ENCODE peak calls at places on chromosomes 11 and 22, in five cellular contexts. One of them, this sample, is unnamed.

GRCh38 chr11:120208012-120208441 is 2.8 kb upstream of the OAF start:
- DNase-seq in esophagus muscularis mucosa: no peak
- DNase-seq in IMR-90: no peak
- DNase-seq in sigmoid colon: no peak
- DNase-seq in A549: no peak
- DNase-seq in this sample: no peak

GRCh38 chr22:42475122-42475521 is 42.9 kb upstream of the NFAM1 start:
- DNase-seq in esophagus muscularis mucosa: no peak
- DNase-seq in IMR-90: no peak
- DNase-seq in sigmoid colon: peak; percentile 28
- DNase-seq in A549: no peak
- DNase-seq in this sample: no peak

GRCh38 chr11:94755494-94755893 is 12.7 kb upstream of the AMOTL1 start:
- DNase-seq in esophagus muscularis mucosa: no peak
- DNase-seq in IMR-90: no peak
- DNase-seq in sigmoid colon: no peak
- DNase-seq in A549: no peak
- DNase-seq in this sample: no peak

GRCh38 chr11:11450744-11451362 is 97.8 kb upstream of the CSNK2A3 start:
- DNase-seq in esophagus muscularis mucosa: no peak
- DNase-seq in IMR-90: peak; percentile 87
- DNase-seq in sigmoid colon: no peak
- DNase-seq in A549: peak; percentile 19
- DNase-seq in this sample: no peak

GRCh38 chr11:2912498-2912897 is 16.7 kb downstream of the PHLDA2 start:
- DNase-seq in esophagus muscularis mucosa: no peak
- DNase-seq in IMR-90: peak; percentile 85
- DNase-seq in sigmoid colon: no peak
- DNase-seq in A549: peak; percentile 76
- DNase-seq in this sample: no peak

GRCh38 chr11:87116185-87116584 is 78.5 kb downstream of the TMEM135 start:
- DNase-seq in esophagus muscularis mucosa: no peak
- DNase-seq in IMR-90: no peak
- DNase-seq in sigmoid colon: no peak
- DNase-seq in A549: no peak
- DNase-seq in this sample: no peak

GRCh38 chr11:95337175-95337957 is 106.4 kb upstream of the SESN3 start:
- DNase-seq in esophagus muscularis mucosa: peak; percentile 92
- DNase-seq in IMR-90: peak; percentile 33
- DNase-seq in sigmoid colon: peak; percentile 79
- DNase-seq in A549: no peak
- DNase-seq in this sample: no peak

GRCh38 chr11:64267207-64267945 is 16.0 kb downstream of the PLCB3 start:
- DNase-seq in esophagus muscularis mucosa: no peak
- DNase-seq in IMR-90: no peak
- DNase-seq in sigmoid colon: no peak
- DNase-seq in A549: no peak
- DNase-seq in this sample: no peak

GRCh38 chr11:11332141-11332710 is 20.8 kb downstream of the CSNK2A3 start:
- DNase-seq in esophagus muscularis mucosa: no peak
- DNase-seq in IMR-90: no peak
- DNase-seq in sigmoid colon: no peak
- DNase-seq in A549: no peak
- DNase-seq in this sample: no peak

DNA sequence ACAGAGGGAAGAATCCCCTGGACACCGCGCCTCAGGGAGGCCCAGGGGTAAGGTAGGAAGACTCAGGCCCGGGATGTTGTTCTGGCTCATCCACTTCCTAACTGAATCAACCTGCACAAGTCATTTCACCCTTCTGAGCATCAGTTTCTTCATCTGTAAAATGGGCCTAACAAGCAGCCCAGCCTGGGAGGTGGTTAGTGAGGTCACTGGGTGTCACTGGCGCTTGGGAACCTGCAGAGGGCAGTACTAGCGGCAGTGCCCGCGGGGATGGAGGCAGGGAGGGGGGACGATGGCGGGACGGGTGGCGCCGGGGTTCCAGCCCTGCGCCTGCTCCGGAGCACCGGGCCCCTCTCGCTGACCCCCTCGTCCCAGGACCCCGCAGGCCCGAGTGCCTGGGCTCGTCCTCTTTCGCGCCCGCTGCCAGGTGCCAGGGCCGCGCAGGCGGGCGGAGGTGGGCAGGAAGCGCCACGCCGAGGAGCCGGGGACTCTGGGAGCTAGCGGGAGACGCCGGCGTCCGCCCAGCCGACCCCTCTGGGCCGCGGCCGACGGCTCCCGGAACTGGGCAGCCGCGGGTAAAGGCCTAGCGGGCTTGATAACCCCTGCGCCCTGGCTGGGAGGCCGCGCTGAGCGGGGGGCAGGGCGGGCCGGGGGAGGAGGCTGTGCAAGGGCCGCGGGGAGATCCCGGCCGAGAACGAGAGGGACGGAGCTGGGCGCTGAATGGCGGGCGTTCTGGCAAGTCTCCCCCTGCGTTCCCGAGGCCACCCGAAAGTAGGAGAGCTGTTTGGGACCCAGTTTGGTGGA is at the start of gene NLRX1:
- DNase-seq in esophagus muscularis mucosa: peak; percentile 95
- DNase-seq in IMR-90: peak; percentile 72
- DNase-seq in sigmoid colon: peak; percentile 93
- DNase-seq in A549: peak; percentile 86
- DNase-seq in this sample: no peak
- TF ChIP-seq POLR2A in esophagus muscularis mucosa: peak; percentile 59
- TF ChIP-seq POLR2A in IMR-90: peak; percentile 81
- TF ChIP-seq POLR2A in sigmoid colon: peak; percentile 69
- TF ChIP-seq POLR2A in A549: peak; percentile 84
- TF ChIP-seq POLR2A in this sample: peak; percentile 51

DNA sequence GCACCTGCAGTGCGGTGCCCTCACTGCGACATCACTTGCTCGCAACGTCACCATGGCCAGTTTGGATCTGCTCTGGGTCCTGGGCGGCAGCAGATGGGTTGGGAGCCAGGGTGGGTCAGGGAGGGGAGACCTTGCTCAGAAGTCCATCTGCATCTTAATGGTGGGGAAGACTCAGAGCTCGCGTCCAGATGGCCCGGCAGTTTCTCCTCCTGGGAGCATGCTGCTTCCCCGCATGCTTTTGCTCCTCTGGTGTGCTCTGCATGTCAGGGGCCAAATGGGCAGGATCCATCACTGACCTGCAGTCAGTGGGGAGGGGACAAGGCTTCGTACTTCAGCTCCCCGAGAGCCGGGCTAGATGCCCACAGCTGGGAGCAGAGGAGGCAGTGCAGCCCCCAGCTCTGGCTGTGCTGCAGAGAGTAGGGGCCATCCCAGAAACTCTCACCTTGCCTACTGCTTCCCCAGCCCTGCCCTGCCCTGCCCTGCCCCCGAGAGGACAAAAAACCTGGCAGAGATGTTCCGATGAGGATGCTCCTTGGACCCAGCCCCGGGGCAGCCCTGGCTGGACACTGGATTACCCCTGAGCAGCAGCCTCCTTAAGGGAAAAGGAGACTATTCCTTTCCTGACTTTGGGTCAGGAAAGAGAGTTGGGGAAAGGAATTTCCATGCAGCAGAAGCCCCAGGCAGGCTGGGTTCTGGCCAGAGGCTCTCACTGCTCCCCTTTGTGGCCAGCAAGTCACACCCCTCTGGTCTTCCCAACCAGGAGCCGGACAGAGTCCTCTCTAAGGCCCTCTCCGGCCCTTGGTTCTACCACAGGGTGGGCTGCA is 149.9 kb downstream of the PKNOX2 start:
- DNase-seq in esophagus muscularis mucosa: no peak
- DNase-seq in IMR-90: no peak
- DNase-seq in sigmoid colon: no peak
- DNase-seq in A549: no peak
- DNase-seq in this sample: no peak
- TF ChIP-seq CTCF in esophagus muscularis mucosa: no peak
- TF ChIP-seq CTCF in IMR-90: no peak
- TF ChIP-seq CTCF in sigmoid colon: no peak
- TF ChIP-seq CTCF in A549: no peak
- TF ChIP-seq CTCF in this sample: no peak

DNA sequence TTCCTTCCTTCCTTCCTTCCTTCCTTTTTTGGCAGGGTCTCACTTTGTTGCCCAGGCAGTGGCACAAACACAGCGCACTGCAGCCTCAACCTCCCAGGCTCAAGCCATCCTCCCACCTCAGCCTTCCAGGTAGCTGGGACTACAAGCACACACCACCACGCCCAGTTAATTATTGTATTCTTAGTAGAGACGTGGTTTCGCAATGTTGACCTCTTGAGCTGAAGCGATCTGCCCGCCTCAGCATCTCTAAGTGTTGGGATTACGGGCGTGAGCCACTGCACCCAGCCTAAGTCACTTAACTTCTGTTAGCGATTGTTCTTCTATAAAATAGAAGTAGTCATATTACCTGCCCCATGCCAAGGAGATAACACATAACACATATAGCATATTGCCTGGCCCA is 2.8 kb upstream of the SYTL2 start:
- DNase-seq in esophagus muscularis mucosa: no peak
- DNase-seq in IMR-90: no peak
- DNase-seq in sigmoid colon: no peak
- DNase-seq in A549: no peak
- DNase-seq in this sample: no peak
- H3K27ac ChIP-seq in esophagus muscularis mucosa: no peak overlapping the region
- H3K27ac ChIP-seq in IMR-90: peak overlapping the region; percentile 5
- H3K27ac ChIP-seq in sigmoid colon: no peak overlapping the region
- H3K27ac ChIP-seq in A549: no peak overlapping the region
- H3K27ac ChIP-seq in this sample: no peak overlapping the region

DNA sequence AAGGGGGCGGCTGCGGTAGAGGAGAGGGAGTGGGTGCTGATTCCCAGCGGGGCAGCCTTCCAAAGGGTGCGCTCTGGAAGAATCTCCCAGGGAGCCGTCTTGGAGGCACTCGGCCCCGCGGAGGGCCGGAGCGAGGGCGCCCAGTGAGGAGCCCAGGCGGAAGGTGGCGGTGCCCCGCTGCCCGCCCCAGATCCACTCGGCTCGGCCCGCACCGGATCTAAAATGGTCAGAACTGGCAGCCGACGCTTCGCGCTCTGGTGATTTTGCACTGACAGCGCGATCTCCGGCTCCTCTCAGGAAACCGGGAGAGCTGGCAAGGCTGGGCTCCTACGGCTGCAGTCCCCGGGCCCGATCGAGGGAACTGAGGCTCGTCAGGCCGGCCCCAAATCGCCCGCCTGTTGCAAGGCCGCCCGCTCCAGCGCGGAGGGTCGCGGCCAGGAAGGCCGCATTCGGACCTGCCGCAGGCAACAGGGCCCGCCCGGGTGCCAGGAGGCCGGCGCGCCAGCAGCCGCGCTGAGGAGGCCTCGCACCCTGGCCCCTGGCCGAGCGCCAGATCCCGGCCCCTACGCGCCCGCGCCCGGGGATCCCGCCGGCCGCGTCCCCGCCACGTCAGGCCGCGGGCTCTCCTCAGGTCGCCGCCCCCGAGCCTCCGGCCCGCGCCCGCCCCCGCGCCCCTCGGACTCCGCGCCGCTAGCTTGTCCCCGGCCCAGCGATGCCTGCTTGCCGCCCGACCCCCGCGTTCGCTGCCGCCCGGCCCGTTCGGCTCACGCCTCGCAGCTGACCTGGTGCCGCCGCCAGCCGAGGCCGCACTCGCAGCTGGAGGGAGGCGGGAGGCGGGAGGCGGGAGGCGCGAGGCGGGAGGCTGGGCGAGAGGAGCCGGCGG is at the start of gene KLHL22:
- DNase-seq in esophagus muscularis mucosa: no peak
- DNase-seq in IMR-90: peak; percentile 26
- DNase-seq in sigmoid colon: peak; percentile 73
- DNase-seq in A549: no peak
- DNase-seq in this sample: no peak
- TF ChIP-seq POLR2A in esophagus muscularis mucosa: no peak
- TF ChIP-seq POLR2A in IMR-90: no peak
- TF ChIP-seq POLR2A in sigmoid colon: no peak
- TF ChIP-seq POLR2A in A549: no peak
- TF ChIP-seq POLR2A in this sample: no peak

DNA sequence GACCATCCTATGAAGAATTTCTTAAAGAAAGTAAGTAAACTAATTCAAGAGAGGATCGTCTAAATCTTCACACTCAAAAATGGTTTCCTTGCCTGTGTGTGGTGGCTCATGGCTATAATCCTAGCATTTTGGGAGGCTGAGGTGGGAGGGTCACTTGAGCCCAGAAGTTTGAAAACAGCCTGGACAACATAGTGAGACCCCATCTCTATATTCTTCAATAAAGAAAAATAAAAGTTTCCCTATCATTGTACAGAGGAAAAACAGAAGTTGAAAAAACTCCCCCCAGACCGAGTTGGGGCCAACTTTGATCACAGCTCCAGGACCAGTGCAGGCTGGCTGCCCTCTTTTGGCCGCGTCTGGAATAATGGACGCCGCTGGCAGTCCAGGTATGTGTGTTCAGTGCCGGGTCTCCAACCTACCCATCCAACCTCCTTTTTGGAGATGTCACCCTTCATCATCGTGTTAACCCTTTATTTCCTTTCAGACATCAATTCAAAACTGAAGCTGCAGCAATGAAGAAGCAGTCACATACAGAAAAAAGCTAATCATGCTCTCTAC is 3.0 kb downstream of the RPS25 start:
- DNase-seq in esophagus muscularis mucosa: no peak
- DNase-seq in IMR-90: no peak
- DNase-seq in sigmoid colon: peak; percentile 7
- DNase-seq in A549: no peak
- DNase-seq in this sample: no peak
- TF ChIP-seq CTCF in esophagus muscularis mucosa: no peak
- TF ChIP-seq CTCF in IMR-90: peak; percentile 7
- TF ChIP-seq CTCF in sigmoid colon: no peak
- TF ChIP-seq CTCF in A549: no peak
- TF ChIP-seq CTCF in this sample: no peak

This sample was measured in vagina.